ENCODE peak calls at places on chromosomes 6 and 20, in seven cellular contexts. V is GM03348; E is colonic mucosa; R is Right ventricle myocardium superior; L is lower lobe of right lung; C is uterus; F is activated CD4-positive, alpha-beta T cell treated with anti-CD3 and anti-CD28 coated beads, Interleukin-2, amount 50 U/mL, for 24 hours. H is an unnamed sample.

GRCh38 chr6:164347455-164347854 is 932.9 kb downstream of the QKI start:
- DNase-seq in V (no peak), E (no peak), R (no peak), L (no peak), C (no peak), F (no peak), H (no peak)

GRCh38 chr6:29834564-29835436 is 7.2 kb downstream of the HLA-G start:
- DNase-seq in V (peak; percentile 55), E (peak; percentile 56), R (peak; percentile 56), L (no peak), C (no peak), F (no peak), H (no peak)

GRCh38 chr6:328184-328670 is 35.9 kb downstream of the DUSP22 start:
- DNase-seq in V (peak; percentile 91), E (peak; percentile 31), R (no peak), L (peak; percentile 43), C (peak; percentile 45), F (no peak), H (no peak)

GRCh38 chr6:25295651-25296050 is 16.5 kb downstream of the CARMIL1 start:
- DNase-seq in V (no peak), E (no peak), R (no peak), L (no peak), C (no peak), F (no peak), H (no peak)

GRCh38 chr6:33427585-33428218 is 7.8 kb downstream of the SYNGAP1 start:
- DNase-seq in V (peak; percentile 80), E (peak; percentile 65), R (peak; percentile 67), L (peak; percentile 77), C (peak; percentile 61), F (no peak), H (peak; percentile 80)

GRCh38 chr20:51767867-51768758 is at the start of gene ATP9A:
- DNase-seq in V (peak; percentile 82), E (peak; percentile 58), R (peak; percentile 55), L (no peak), C (peak; percentile 37), F (no peak), H (peak; percentile 63)

GRCh38 chr6:75397806-75398465 is 95.7 kb downstream of the FILIP1 start:
- DNase-seq in V (no peak), E (no peak), R (no peak), L (no peak), C (no peak), F (no peak), H (no peak)

GRCh38 chr6:7971499-7971898 is 60.9 kb upstream of the TXNDC5 start:
- DNase-seq in V (no peak), E (no peak), R (no peak), L (no peak), C (no peak), F (no peak), H (no peak)

GRCh38 chr20:45246109-45246508 is 8.3 kb downstream of the SLPI start:
- DNase-seq in V (no peak), E (no peak), R (no peak), L (no peak), C (no peak), F (no peak), H (no peak)